ENCODE peak calls at places on chromosomes 13 and 19, in five cellular contexts. P, C, Q, L and X are unnamed samples.

GRCh38 chr19:10742494-10742893 is 24.6 kb downstream of the DNM2 start:
- DNase-seq in C (no peak), Q (no peak), P (no peak), L (peak), X (no peak)

GRCh38 chr19:3065675-3066357 is 3.5 kb upstream of the TLE5 start:
- DNase-seq in P (no peak), L (peak), Q (peak), C (no peak), X (no peak)

GRCh38 chr19:13834308-13834790 is 39.1 kb downstream of the ZSWIM4 start:
- DNase-seq in L (no peak), C (no peak), P (no peak), Q (no peak), X (no peak)

GRCh38 chr19:14433454-14434156 is 499 bp downstream of the PKN1 start:
- DNase-seq in P (no peak), C (no peak), Q (peak), L (peak), X (peak)

GRCh38 chr13:30165791-30166190 is 141.6 kb downstream of the KATNAL1 start:
- DNase-seq in L (no peak), C (peak), Q (no peak), P (no peak), X (peak)

GRCh38 chr19:1166872-1167573 is 7.0 kb downstream of the SBNO2 start:
- DNase-seq in Q (no peak), P (no peak), L (no peak), C (no peak), X (no peak)

GRCh38 chr19:36152061-36152885 is at the start of gene COX7A1:
- DNase-seq in L (no peak), P (no peak), Q (no peak), C (no peak), X (peak)

GRCh38 chr13:113625965-113626661 is 31.9 kb downstream of the ATP4B start:
- DNase-seq in C (no peak), L (no peak), Q (no peak), P (no peak), X (no peak)

GRCh38 chr19:57566396-57567256 is 7.0 kb upstream of the ZNF550 start:
- DNase-seq in C (no peak), P (no peak), L (no peak), Q (no peak), X (no peak)

GRCh38 chr13:20127263-20127562 is 33.6 kb downstream of the GJA3 start:
- DNase-seq in Q (no peak), L (no peak), P (no peak), C (no peak), X (no peak)

GRCh38 chr19:31140717-31141116 is 208.5 kb downstream of the TSHZ3 start:
- DNase-seq in Q (no peak), L (no peak), C (no peak), P (no peak), X (no peak)

GRCh38 chr19:46134527-46134926 is 10.0 kb upstream of the IGFL3 start:
- DNase-seq in Q (no peak), L (no peak), P (no peak), C (no peak), X (no peak)

GRCh38 chr13:112466132-112467025 is 90.2 kb downstream of the SPACA7 start:
- DNase-seq in C (no peak), Q (no peak), P (no peak), L (no peak), X (no peak)

GRCh38 chr19:35120492-35120891 is 4.9 kb downstream of the FXYD3 start:
- DNase-seq in C (peak), P (no peak), L (no peak), Q (no peak), X (no peak)

GRCh38 chr19:49515767-49516166 is 3.3 kb downstream of the FCGRT start:
- DNase-seq in P (no peak), Q (no peak), L (no peak), C (no peak), X (peak)

GRCh38 chr19:30719189-30719990 is 347.2 kb downstream of the ZNF536 start:
- DNase-seq in P (no peak), Q (no peak), L (peak), C (no peak), X (peak)

GRCh38 chr19:19488875-19489690 is 26.3 kb downstream of the TSSK6 start:
- DNase-seq in P (peak), C (peak), Q (no peak), L (peak), X (peak)

GRCh38 chr13:52665325-52665724 is 12.7 kb downstream of the SUGT1 start:
- DNase-seq in Q (no peak), P (no peak), C (no peak), L (no peak), X (no peak)

GRCh38 chr13:111177081-111177711 is 62.1 kb downstream of the ARHGEF7 start:
- DNase-seq in Q (peak), P (no peak), L (peak), C (no peak), X (peak)

GRCh38 chr13:65339236-65339635 is 1890.9 kb downstream of the PCDH9 start:
- DNase-seq in L (no peak), P (no peak), C (no peak), Q (no peak), X (no peak)

GRCh38 chr13:39577203-39577602 is 25.8 kb downstream of the LHFPL6 start:
- DNase-seq in L (no peak), Q (no peak), C (no peak), P (no peak), X (no peak)